ENCODE peak calls at places on chromosomes 12 and 14, in ten cellular contexts. V, O, K, C, R, N, I, X, T and W are unnamed samples.

GRCh38 chr14:97414718-97415098 is 617.5 kb downstream of the VRK1 start:
- ATAC-seq in C (no peak), N (no peak), O (no peak), V (no peak), K (no peak), T (no peak), I (no peak), X (no peak), R (no peak), W (no peak)

GRCh38 chr12:12017135-12017581 is 53.6 kb upstream of the BCL2L14 start:
- ATAC-seq in V (no peak), C (no peak), I (peak), R (peak), X (no peak), T (no peak), O (no peak), N (peak), K (no peak), W (no peak)

GRCh38 chr14:76138119-76138757 is 13.5 kb upstream of the GPATCH2L start:
- ATAC-seq in K (no peak), I (no peak), O (no peak), V (no peak), N (no peak), X (no peak), R (no peak), T (no peak), C (no peak), W (no peak)

GRCh38 chr12:2169489-2169888 is 116.7 kb downstream of the CACNA1C start:
- ATAC-seq in C (no peak), X (no peak), T (no peak), V (peak), I (peak), O (no peak), K (no peak), R (no peak), N (no peak), W (no peak)

GRCh38 chr14:90301122-90301521 is 30.6 kb downstream of the NRDE2 start:
- ATAC-seq in I (no peak), V (no peak), X (no peak), K (no peak), O (peak), R (no peak), T (peak), N (no peak), C (no peak), W (no peak)

GRCh38 chr12:53985900-53986685 is 1.1 kb downstream of the HOXC10 start:
- ATAC-seq in O (peak), V (no peak), T (no peak), C (peak), N (no peak), R (no peak), K (no peak), X (no peak), I (peak), W (no peak)

GRCh38 chr14:88499225-88499624 is 55.6 kb downstream of the PTPN21 start:
- ATAC-seq in K (no peak), N (no peak), T (no peak), O (no peak), X (no peak), I (no peak), C (peak), R (no peak), V (no peak), W (no peak)

GRCh38 chr14:99047436-99048110 is 224.4 kb downstream of the BCL11B start:
- ATAC-seq in K (no peak), T (no peak), N (no peak), I (no peak), X (no peak), V (no peak), C (no peak), R (no peak), O (no peak), W (no peak)

GRCh38 chr14:71290960-71291466 is 383.8 kb downstream of the PCNX1 start:
- ATAC-seq in T (peak), R (peak), V (peak), I (no peak), X (peak), O (no peak), N (peak), C (peak), K (peak), W (peak)

GRCh38 chr12:62769076-62769619 is 165.8 kb downstream of the PPM1H start:
- ATAC-seq in R (peak), C (no peak), X (no peak), T (no peak), I (peak), O (no peak), V (no peak), N (no peak), K (no peak), W (no peak)